ENCODE peak calls at places on chromosomes 5 and 9, in six cellular contexts. M is neuronal stem cell, P is IMR-90, J is mesenchymal stem cell, I is H1, V is mesendoderm. D is an unnamed sample.

GRCh38 chr5:150599917-150600511 is 40.4 kb upstream of the SYNPO start:
- DNase-seq in M (no peak), P (peak), J (peak), I (no peak), V (no peak), D (no peak)

GRCh38 chr9:69012690-69013403 is 1.1 kb downstream of the PRKACG start:
- DNase-seq in M (no peak), P (no peak), J (no peak), I (no peak), V (no peak), D (no peak)

GRCh38 chr5:35478856-35479682 is 138.6 kb upstream of the SPEF2 start:
- DNase-seq in M (no peak), P (peak), J (peak), I (no peak), V (no peak), D (peak)

GRCh38 chr5:102048940-102049339 is 247.1 kb downstream of the SLCO4C1 start:
- DNase-seq in M (no peak), P (no peak), J (peak), I (no peak), V (peak), D (no peak)

GRCh38 chr5:113488645-113489184 is 462 bp upstream of the MCC start:
- DNase-seq in M (no peak), P (peak), J (no peak), I (no peak), V (no peak), D (no peak)

GRCh38 chr5:66923457-66923856 is 273.1 kb downstream of the CD180 start:
- DNase-seq in M (no peak), P (no peak), J (no peak), I (no peak), V (no peak), D (no peak)

GRCh38 chr9:132769895-132770774 is 99.9 kb downstream of the GTF3C4 start:
- DNase-seq in M (peak), P (peak), J (peak), I (peak), V (peak), D (peak)

GRCh38 chr9:119179701-119180100 is 189.5 kb downstream of the BRINP1 start:
- DNase-seq in M (no peak), P (no peak), J (no peak), I (no peak), V (peak), D (no peak)

GRCh38 chr9:26264709-26265601 is 586.7 kb upstream of the TUSC1 start:
- DNase-seq in M (no peak), P (peak), J (peak), I (no peak), V (peak), D (peak)

GRCh38 chr5:159415301-159415937 is 85.1 kb upstream of the IL12B start:
- DNase-seq in M (no peak), P (no peak), J (no peak), I (no peak), V (peak), D (no peak)

GRCh38 chr5:61319388-61320146 is 12.5 kb upstream of the ZSWIM6 start:
- DNase-seq in M (peak), P (no peak), J (peak), I (no peak), V (peak), D (no peak)

GRCh38 chr5:16852251-16853005 is 83.7 kb downstream of the MYO10 start:
- DNase-seq in M (no peak), P (no peak), J (no peak), I (no peak), V (no peak), D (no peak)

GRCh38 chr5:69415584-69415958 is 655 bp downstream of the MARVELD2 start:
- DNase-seq in M (peak), P (no peak), J (no peak), I (no peak), V (peak), D (peak)

GRCh38 chr9:97556721-97557605 is 55.5 kb downstream of the TMOD1 start:
- DNase-seq in M (no peak), P (no peak), J (no peak), I (no peak), V (no peak), D (no peak)

GRCh38 chr9:36328798-36329411 is 70.7 kb upstream of the GNE start:
- DNase-seq in M (peak), P (peak), J (peak), I (no peak), V (peak), D (peak)

GRCh38 chr5:132260714-132261615 is 3.5 kb downstream of the PDLIM4 start:
- DNase-seq in M (no peak), P (peak), J (peak), I (no peak), V (no peak), D (peak)

GRCh38 chr5:43215073-43215631 is 23.1 kb downstream of the NIM1K start:
- DNase-seq in M (no peak), P (no peak), J (peak), I (no peak), V (no peak), D (peak)

GRCh38 chr9:89278997-89279739 is 31.8 kb upstream of the CKS2 start:
- DNase-seq in M (peak), P (peak), J (peak), I (no peak), V (peak), D (peak)

GRCh38 chr5:177536386-177536785 is 18.0 kb downstream of the FAM193B start:
- DNase-seq in M (no peak), P (no peak), J (no peak), I (no peak), V (no peak), D (no peak)

GRCh38 chr9:95506692-95507455 is 9.9 kb downstream of the PTCH1 start:
- DNase-seq in M (no peak), P (peak), J (peak), I (no peak), V (peak), D (peak)

GRCh38 chr9:87812375-87813118 is 70.1 kb upstream of the SPATA31E1 start:
- DNase-seq in M (no peak), P (peak), J (peak), I (no peak), V (no peak), D (peak)

GRCh38 chr5:21397693-21398092 is 1409.7 kb upstream of the CDH18 start:
- DNase-seq in M (no peak), P (no peak), J (no peak), I (no peak), V (no peak), D (no peak)

GRCh38 chr9:90808890-90809685 is 7.5 kb downstream of the SYK start:
- DNase-seq in M (no peak), P (no peak), J (no peak), I (no peak), V (no peak), D (peak)

GRCh38 chr5:11563822-11564221 is 340.4 kb downstream of the CTNND2 start:
- DNase-seq in M (no peak), P (no peak), J (no peak), I (no peak), V (peak), D (no peak)

GRCh38 chr5:146965781-146966659 is 87.5 kb upstream of the PPP2R2B start:
- DNase-seq in M (peak), P (peak), J (peak), I (peak), V (peak), D (peak)

GRCh38 chr9:14165376-14166035 is 148.4 kb downstream of the NFIB start:
- DNase-seq in M (no peak), P (no peak), J (no peak), I (no peak), V (no peak), D (no peak)

GRCh38 chr9:129487658-129488483 is 133.0 kb downstream of the C9orf50 start:
- DNase-seq in M (no peak), P (peak), J (peak), I (no peak), V (no peak), D (no peak)

GRCh38 chr5:181167814-181168488 is 20.6 kb downstream of the OR2V2 start:
- DNase-seq in M (no peak), P (no peak), J (no peak), I (peak), V (peak), D (no peak)

GRCh38 chr9:114902773-114903589 is 27.4 kb downstream of the TNFSF8 start:
- DNase-seq in M (no peak), P (peak), J (no peak), I (no peak), V (no peak), D (peak)

GRCh38 chr5:143800715-143801114 is 11.2 kb upstream of the HMHB1 start:
- DNase-seq in M (no peak), P (no peak), J (no peak), I (no peak), V (no peak), D (no peak)

GRCh38 chr9:127778280-127779135 is at the start of gene SH2D3C:
- DNase-seq in M (no peak), P (no peak), J (no peak), I (no peak), V (no peak), D (no peak)

GRCh38 chr5:78530342-78531096 is 118.1 kb downstream of the LHFPL2 start:
- DNase-seq in M (no peak), P (peak), J (peak), I (no peak), V (no peak), D (peak)

GRCh38 chr9:37466037-37466709 is 923 bp upstream of the ZBTB5 start:
- DNase-seq in M (peak), P (no peak), J (peak), I (peak), V (peak), D (peak)
- H2BK5ac ChIP-seq in M (peak), P (peak), J (peak), I (peak), V (peak), D (peak)

GRCh38 chr9:137138701-137139467 is at the start of gene GRIN1:
- DNase-seq in M (peak), P (no peak), J (peak), I (no peak), V (peak), D (peak)
- H3K4me3 ChIP-seq in M (no peak), P (no peak), J (peak), I (peak), V (no peak), D (peak)

GRCh38 chr5:94693845-94694370 is 75.4 kb downstream of the SLF1 start:
- DNase-seq in M (no peak), P (no peak), J (no peak), I (no peak), V (no peak), D (no peak)
- H2BK5ac ChIP-seq in M (no peak), P (no peak), J (no peak), I (no peak), V (no peak), D (no peak)

DNA sequence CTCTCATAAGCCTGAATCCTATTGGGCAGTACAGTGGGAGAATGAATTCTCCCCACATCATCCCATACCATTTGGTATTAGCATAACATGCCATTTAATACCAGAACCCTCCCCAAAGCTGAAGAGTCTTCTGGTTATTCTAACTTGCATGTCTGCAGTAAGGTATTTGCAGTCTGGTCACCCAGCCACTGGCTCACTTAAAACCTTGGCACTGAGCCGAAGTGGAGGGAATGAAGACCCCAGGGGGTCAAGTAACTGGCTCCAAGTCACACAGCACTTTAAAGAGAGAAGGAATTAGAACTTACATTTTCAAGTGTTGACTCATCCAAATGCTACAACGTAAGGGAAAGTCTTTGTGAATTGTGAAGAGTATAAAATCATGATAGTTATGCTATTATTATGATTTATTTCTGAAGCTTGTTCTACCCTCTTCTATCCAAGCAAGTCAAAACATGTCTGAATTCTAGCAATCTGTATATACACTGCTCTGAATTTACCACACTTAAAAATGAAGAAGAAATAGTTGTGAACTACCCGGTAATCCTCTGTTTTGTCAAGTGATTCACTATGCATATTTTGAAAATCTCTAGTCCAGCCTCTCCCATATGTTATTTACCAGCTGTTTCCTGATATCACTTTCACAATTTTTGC is 28.5 kb downstream of the GLRA1 start:
- DNase-seq in M (no peak), P (peak), J (peak), I (peak), V (peak), D (no peak)
- H3K4me3 ChIP-seq in M (no peak), P (no peak), J (no peak), I (no peak), V (no peak), D (no peak)